ENCODE peak calls at places on chromosomes 1 and 21, in seven cellular contexts. Y is adrenal gland, H is A549, K is heart left ventricle, A is right lobe of liver, Q is breast epithelium, D is uterus. C is an unnamed sample.

GRCh38 chr1:111517464-111518225 is 14.2 kb upstream of the ADORA3 start:
- DNase-seq in H (no peak), A (no peak), Y (no peak), K (no peak), D (no peak), Q (no peak), C (no peak)

GRCh38 chr1:230400007-230400344 is 26.2 kb downstream of the PGBD5 start:
- DNase-seq in H (no peak), D (no peak), Y (no peak), K (no peak), Q (no peak), A (no peak), C (no peak)

GRCh38 chr1:16189921-16190499 is 22.4 kb downstream of the ARHGEF19 start:
- DNase-seq in Q (no peak), Y (no peak), D (no peak), A (peak), K (no peak), H (no peak), C (no peak)

GRCh38 chr1:197989058-197989457 is 71.9 kb downstream of the LHX9 start:
- DNase-seq in H (no peak), Y (no peak), K (no peak), Q (no peak), D (no peak), A (no peak), C (no peak)

GRCh38 chr1:156502396-156502748 is 1.8 kb upstream of the MEF2D start:
- DNase-seq in D (no peak), K (no peak), A (no peak), Q (no peak), H (peak), Y (no peak), C (no peak)

GRCh38 chr1:17194981-17195528 is 9.9 kb upstream of the PADI1 start:
- DNase-seq in Q (no peak), H (no peak), K (no peak), D (no peak), Y (no peak), A (peak), C (no peak)

GRCh38 chr1:23638188-23638619 is 53.4 kb upstream of the RPL11 start:
- DNase-seq in Q (no peak), A (no peak), K (no peak), D (peak), Y (peak), H (no peak), C (no peak)

GRCh38 chr1:151060241-151061011 is at the start of gene MLLT11:
- DNase-seq in D (peak), K (no peak), H (peak), A (no peak), Y (peak), Q (no peak), C (peak)

GRCh38 chr1:27058976-27059688 is 46.5 kb upstream of the TENT5B start:
- DNase-seq in Q (no peak), Y (no peak), H (no peak), A (no peak), K (peak), D (no peak), C (no peak)

GRCh38 chr1:155555915-155556314 is 6.7 kb downstream of the ASH1L start:
- DNase-seq in Y (no peak), A (no peak), K (no peak), D (no peak), Q (no peak), H (no peak), C (no peak)

GRCh38 chr1:153561401-153561985 is 4.2 kb downstream of the S100A2 start:
- DNase-seq in H (no peak), Q (no peak), D (no peak), K (no peak), Y (no peak), A (no peak), C (no peak)

GRCh38 chr1:183164350-183164749 is 21.7 kb upstream of the LAMC2 start:
- DNase-seq in A (no peak), D (no peak), Q (peak), H (peak), Y (no peak), K (no peak), C (no peak)

GRCh38 chr1:197915797-197916686 is 1.1 kb upstream of the LHX9 start:
- DNase-seq in H (peak), Y (peak), D (no peak), K (peak), Q (no peak), A (peak), C (no peak)

GRCh38 chr1:3077561-3077960 is 8.6 kb downstream of the PRDM16 start:
- DNase-seq in H (no peak), Q (no peak), A (no peak), D (no peak), Y (no peak), K (no peak), C (no peak)

GRCh38 chr1:173429517-173430477 is 47.3 kb upstream of the PRDX6 start:
- DNase-seq in K (peak), A (peak), H (peak), Y (peak), D (peak), Q (peak), C (peak)

GRCh38 chr1:183267646-183268431 is 81.8 kb downstream of the LAMC2 start:
- DNase-seq in Y (no peak), A (no peak), D (no peak), H (peak), Q (peak), K (no peak), C (peak)

GRCh38 chr21:45383111-45383614 is 21.8 kb upstream of the COL18A1 start:
- DNase-seq in K (peak), Q (no peak), H (no peak), D (peak), Y (no peak), A (no peak), C (peak)

GRCh38 chr1:61092643-61093042 is 10.3 kb downstream of the NFIA start:
- DNase-seq in Y (no peak), Q (no peak), D (no peak), K (no peak), H (no peak), A (no peak), C (no peak)

GRCh38 chr1:246032984-246033383 is 474.1 kb downstream of the SMYD3 start:
- DNase-seq in K (no peak), A (no peak), Q (no peak), Y (no peak), H (no peak), D (no peak), C (no peak)

GRCh38 chr1:153697873-153698647 is 19.6 kb downstream of the NPR1 start:
- DNase-seq in Y (peak), H (no peak), Q (no peak), K (peak), D (peak), A (peak), C (no peak)

GRCh38 chr21:25578070-25578961 is 29.0 kb downstream of the MRPL39 start:
- DNase-seq in Q (no peak), K (no peak), D (no peak), H (no peak), A (no peak), Y (no peak), C (no peak)

GRCh38 chr1:93171549-93172050 is 8.6 kb downstream of the TMED5 start:
- DNase-seq in Y (no peak), A (no peak), D (no peak), H (no peak), Q (no peak), K (no peak), C (no peak)

GRCh38 chr1:25958475-25958874 is 39.4 kb downstream of the PAFAH2 start:
- DNase-seq in Q (no peak), Y (no peak), K (no peak), H (no peak), A (no peak), D (no peak), C (no peak)

GRCh38 chr1:206556047-206556747 is 48.9 kb downstream of the RASSF5 start:
- DNase-seq in K (no peak), H (no peak), Y (peak), D (no peak), A (no peak), Q (no peak), C (no peak)

GRCh38 chr21:44520326-44521300 is 19.4 kb downstream of the KRTAP10-1 start:
- DNase-seq in A (no peak), D (no peak), Y (no peak), Q (no peak), K (peak), H (no peak), C (no peak)

GRCh38 chr1:2121071-2121691 is 71.0 kb downstream of the PRKCZ start:
- DNase-seq in H (no peak), D (no peak), Y (no peak), A (no peak), K (peak), Q (no peak), C (no peak)

GRCh38 chr21:29072873-29073221 is 601 bp downstream of the CCT8 start:
- DNase-seq in K (no peak), H (peak), Q (no peak), A (no peak), D (no peak), Y (no peak), C (no peak)

DNA sequence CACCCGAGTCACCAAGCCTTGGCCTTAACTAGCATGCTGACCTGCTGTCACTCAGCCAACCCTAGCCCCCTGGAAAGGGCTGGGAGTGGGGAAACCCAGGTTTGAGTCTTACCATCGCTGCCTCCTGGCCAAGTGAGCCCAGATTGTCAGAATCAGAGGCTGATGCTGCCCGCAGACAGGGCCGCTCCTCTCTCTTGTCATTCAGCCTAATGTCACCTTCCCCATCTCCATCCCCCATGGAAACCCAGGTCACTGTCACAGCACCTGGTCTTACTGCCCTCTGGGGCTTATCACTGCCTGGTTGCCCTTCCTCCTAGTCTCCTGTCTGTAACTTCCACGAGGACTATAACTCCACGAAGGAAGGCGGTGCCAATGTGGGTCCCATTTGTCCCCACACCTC is 53.6 kb upstream of the CASZ1 start:
- DNase-seq in Y (no peak), Q (no peak), A (no peak), D (no peak), H (no peak), K (no peak), C (no peak)
- H3K27ac ChIP-seq in Y (no peak), Q (no peak), A (no peak), D (no peak), H (no peak), K (no peak), C (no peak)

DNA sequence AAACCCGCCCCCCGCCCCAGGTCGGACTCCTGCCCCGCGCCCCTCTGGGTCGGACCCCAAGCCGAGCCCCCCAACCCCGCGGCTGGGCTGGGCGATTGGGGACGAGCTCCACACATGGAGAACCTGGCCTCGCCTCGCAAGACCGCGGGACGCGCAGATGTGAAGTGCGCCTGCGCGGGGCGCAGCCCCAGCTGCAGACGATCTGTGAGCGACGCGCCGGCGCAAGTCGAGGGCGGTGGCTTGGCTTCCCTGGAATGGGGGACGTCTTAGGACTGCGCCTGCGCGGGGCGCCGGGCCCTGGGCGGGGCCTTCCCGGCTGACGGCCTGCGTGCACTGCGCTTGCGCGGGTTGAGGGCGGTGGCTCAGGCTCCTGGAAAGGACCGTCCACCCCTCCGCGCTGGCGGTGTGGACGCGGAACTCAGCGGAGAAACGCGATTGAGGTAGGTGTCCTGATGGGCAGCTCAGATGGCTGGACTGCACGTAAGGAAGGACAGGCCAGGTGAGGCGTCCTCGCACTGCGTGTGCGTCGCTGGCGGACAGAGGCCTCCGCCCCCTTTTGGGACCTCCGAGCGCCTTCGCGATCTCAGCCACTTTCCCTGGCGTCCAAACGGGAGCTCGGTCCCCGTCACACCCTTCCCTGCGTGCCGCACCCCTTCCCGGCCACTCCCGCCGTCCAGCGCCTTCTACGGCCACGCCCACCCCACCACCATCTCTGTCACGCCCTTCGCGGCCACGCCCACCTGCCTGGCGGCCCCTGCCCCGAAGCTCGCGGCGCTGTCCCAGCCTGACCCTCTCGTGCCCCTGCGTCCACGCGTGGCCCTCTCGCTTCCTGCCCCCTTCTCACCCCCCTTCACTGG is at the start of gene PRMT2:
- DNase-seq in D (peak), Y (peak), A (peak), K (peak), Q (peak), H (peak), C (peak)
- TF ChIP-seq CTCF in D (peak), Y (no peak), A (no peak), K (no peak), Q (no peak), H (no peak), C (no peak)

GRCh38 chr1:110390692-110391232 is at the start of gene SLC16A4:
- DNase-seq in D (no peak), Y (no peak), A (no peak), Q (peak), K (no peak), H (peak), C (no peak)
- TF ChIP-seq POLR2A in D (no peak), Y (no peak), A (no peak), Q (no peak), K (no peak), H (no peak), C (no peak)

GRCh38 chr1:43302721-43303476 is 2.1 kb downstream of the TIE1 start:
- DNase-seq in Q (no peak), Y (no peak), K (no peak), A (no peak), H (no peak), D (no peak), C (no peak)
- H3K27ac ChIP-seq in Q (no peak), Y (no peak), K (no peak), A (no peak), H (no peak), D (no peak), C (peak)

GRCh38 chr1:31906557-31906956 is 31.6 kb downstream of the PTP4A2 start:
- DNase-seq in H (no peak), Q (no peak), Y (no peak), K (no peak), A (no peak), D (no peak), C (no peak)
- TF ChIP-seq CTCF in H (no peak), Q (no peak), Y (no peak), K (no peak), A (no peak), D (no peak), C (no peak)

DNA sequence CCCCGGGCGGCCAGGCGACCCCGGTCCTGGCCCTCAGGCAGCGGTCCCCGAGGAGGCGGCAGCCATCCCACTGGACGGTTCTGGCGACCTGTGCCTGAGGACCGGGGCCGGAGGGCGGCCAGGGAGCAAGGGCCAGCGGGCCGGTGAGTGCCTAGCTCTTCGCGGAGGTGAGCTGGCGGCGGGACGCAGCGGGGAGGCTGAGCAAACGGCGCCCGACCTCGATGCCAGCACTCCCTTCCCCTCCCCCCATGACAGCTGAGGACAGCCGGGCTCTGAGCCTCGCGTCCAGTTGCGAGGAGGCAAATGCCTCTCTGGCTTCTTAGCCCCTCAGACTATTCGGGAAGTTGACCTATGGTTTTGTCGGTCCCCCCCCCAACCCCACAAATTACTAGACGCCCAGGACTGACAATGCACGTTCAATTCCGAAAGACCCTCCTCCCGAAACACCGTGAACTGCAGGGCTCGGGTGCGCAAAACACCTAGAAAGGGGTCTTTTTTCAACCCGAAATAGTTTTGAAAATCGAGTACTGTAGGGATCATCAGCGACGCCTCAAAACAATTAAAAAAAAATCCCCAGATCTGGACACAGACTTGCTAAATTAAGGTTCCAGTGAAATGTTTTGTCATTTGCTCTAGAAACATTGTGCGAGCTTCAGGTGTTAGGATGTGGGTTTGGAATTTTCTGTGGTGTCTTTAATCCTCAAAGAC is 8.3 kb downstream of the CDKN2C start:
- DNase-seq in H (peak), Y (peak), A (peak), Q (no peak), D (peak), K (peak), C (peak)
- TF ChIP-seq POLR2A in H (peak), Y (peak), A (peak), Q (no peak), D (no peak), K (no peak), C (peak)

GRCh38 chr1:223622132-223622842 is 43.2 kb downstream of the CAPN8 start:
- DNase-seq in K (no peak), H (no peak), A (peak), Y (no peak), D (no peak), Q (no peak), C (no peak)

GRCh38 chr1:223618680-223619079 is 46.8 kb downstream of the CAPN8 start:
- DNase-seq in Y (no peak), Q (no peak), A (no peak), D (no peak), K (no peak), H (no peak), C (no peak)

GRCh38 chr1:223617671-223618070 is 47.8 kb downstream of the CAPN8 start:
- DNase-seq in A (no peak), D (no peak), Q (no peak), Y (no peak), H (no peak), K (no peak), C (no peak)

GRCh38 chr1:223621312-223621734 is 44.2 kb downstream of the CAPN8 start:
- DNase-seq in Y (peak), D (no peak), A (peak), H (no peak), K (no peak), Q (no peak), C (no peak)

DNA sequence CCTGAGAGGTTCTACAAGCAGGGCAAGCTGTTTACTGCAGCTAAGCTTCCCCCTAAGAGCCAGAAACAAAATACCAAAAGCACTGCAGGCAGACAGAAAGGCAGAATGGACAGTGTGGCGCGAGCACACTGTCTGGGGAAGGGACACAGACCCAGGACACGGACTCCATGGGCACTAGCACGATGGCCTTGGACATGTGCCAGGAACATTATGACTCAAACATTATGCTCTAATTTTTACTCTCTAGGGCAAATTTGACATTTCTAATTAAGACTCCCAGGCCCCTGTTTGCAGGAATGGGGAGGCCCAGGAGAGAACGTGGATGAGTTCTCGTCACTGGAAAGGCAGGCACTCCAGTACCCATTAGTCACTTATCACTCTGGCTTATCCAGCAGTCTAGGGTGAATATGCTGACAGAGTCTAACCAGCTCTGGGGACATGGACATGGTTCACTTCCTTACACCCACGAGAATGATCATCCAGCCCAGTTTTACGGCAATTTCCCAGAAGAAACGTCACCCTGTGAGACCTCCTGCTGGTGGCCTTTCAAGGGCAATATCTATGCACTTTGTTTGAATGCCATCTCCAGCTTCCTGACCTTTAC is 45.1 kb downstream of the CAPN8 start:
- DNase-seq in Q (no peak), Y (peak), H (no peak), A (no peak), D (no peak), K (no peak), C (no peak)
- H3K27ac ChIP-seq in Q (no peak), Y (no peak), H (no peak), A (peak), D (no peak), K (no peak), C (no peak)

DNA sequence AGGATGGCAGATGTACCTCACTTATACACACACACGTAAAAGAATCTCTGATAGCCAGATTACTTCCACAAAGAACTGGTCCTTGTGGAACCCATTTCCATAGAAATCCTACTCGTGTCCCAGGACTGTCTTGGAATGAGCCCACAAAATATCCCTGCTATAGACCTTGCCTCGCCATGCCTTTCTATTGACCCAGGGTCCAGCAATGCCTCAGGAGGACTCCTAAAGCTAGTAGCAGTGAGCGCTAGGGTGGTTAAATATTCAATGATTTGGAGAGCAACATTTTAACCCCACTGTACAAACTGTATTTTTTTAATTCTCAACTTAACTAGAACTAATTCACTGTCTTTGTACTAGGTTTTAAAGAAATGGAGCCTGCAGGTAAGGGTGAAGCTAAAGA is 26.9 kb downstream of the OR10J5 start:
- DNase-seq in Y (no peak), H (no peak), K (no peak), Q (no peak), D (no peak), A (no peak), C (no peak)
- TF ChIP-seq CTCF in Y (no peak), H (no peak), K (no peak), Q (no peak), D (no peak), A (no peak), C (no peak)

GRCh38 chr21:36113647-36114428 is 21.0 kb upstream of the CBR3 start:
- DNase-seq in K (no peak), Y (no peak), D (no peak), Q (no peak), A (peak), H (peak), C (no peak)
- TF ChIP-seq POLR2A in K (no peak), Y (no peak), D (no peak), Q (no peak), A (peak), H (no peak), C (no peak)